ENCODE peak calls at places on chromosome 12, in four cellular contexts. L, H, Q and U are unnamed samples. For H4K20me1, the result is how much of the 10 kb centered on the place peaks cover.

GRCh38 chr12:47156167-47156736 is 76.5 kb upstream of the AMIGO2 start:
- DNase-seq in L (no peak), H (no peak), Q (no peak), U (peak)

GRCh38 chr12:71469235-71469873 is 29.8 kb downstream of the LGR5 start:
- DNase-seq in L (peak), H (no peak), Q (no peak), U (peak)

GRCh38 chr12:80979821-80980220 is 42.1 kb upstream of the LIN7A start:
- DNase-seq in L (no peak), H (no peak), Q (no peak), U (no peak)

GRCh38 chr12:53325539-53326061 is 4.2 kb upstream of the AAAS start:
- DNase-seq in L (no peak), H (no peak), Q (no peak), U (no peak)

GRCh38 chr12:120639771-120640721 is at the start of gene CABP1:
- DNase-seq in L (no peak), H (no peak), Q (no peak), U (no peak)

GRCh38 chr12:4190376-4191063 is 83.0 kb upstream of the CCND2 start:
- DNase-seq in L (no peak), H (no peak), Q (no peak), U (no peak)

GRCh38 chr12:121214855-121215745 is 5.2 kb downstream of the P2RX4 start:
- DNase-seq in L (peak), H (no peak), Q (no peak), U (peak)

GRCh38 chr12:30134229-30134628 is 350.5 kb upstream of the TMTC1 start:
- DNase-seq in L (peak), H (no peak), Q (no peak), U (no peak)

GRCh38 chr12:46832084-46832704 is 6.4 kb upstream of the SLC38A4 start:
- DNase-seq in L (no peak), H (no peak), Q (no peak), U (no peak)

GRCh38 chr12:71045781-71046180 is 112.0 kb downstream of the TSPAN8 start:
- DNase-seq in L (peak), H (no peak), Q (no peak), U (no peak)

GRCh38 chr12:69879007-69879960 is 54.3 kb downstream of the MYRFL start:
- DNase-seq in L (peak), H (no peak), Q (peak), U (peak)

GRCh38 chr12:131827961-131828534 is at the start of gene MMP17:
- DNase-seq in L (peak), H (no peak), Q (no peak), U (peak)

GRCh38 chr12:116194935-116195431 is 82.5 kb downstream of the MED13L start:
- DNase-seq in L (no peak), H (peak), Q (no peak), U (no peak)

GRCh38 chr12:40336573-40337199 is 111.9 kb downstream of the LRRK2 start:
- DNase-seq in L (peak), H (no peak), Q (no peak), U (no peak)

GRCh38 chr12:45326358-45326971 is 110.6 kb downstream of the ANO6 start:
- DNase-seq in L (no peak), H (no peak), Q (no peak), U (no peak)

GRCh38 chr12:68506619-68507018 is 104.1 kb upstream of the RAP1B start:
- DNase-seq in L (no peak), H (no peak), Q (no peak), U (no peak)

GRCh38 chr12:109926488-109927210 is 26.6 kb downstream of the TCHP start:
- DNase-seq in L (no peak), H (no peak), Q (no peak), U (no peak)

GRCh38 chr12:102462803-102463499 is 17.4 kb downstream of the IGF1 start:
- DNase-seq in L (no peak), H (no peak), Q (no peak), U (no peak)

GRCh38 chr12:20370841-20371240 is 2.5 kb downstream of the PDE3A start:
- DNase-seq in L (no peak), H (no peak), Q (no peak), U (no peak)

GRCh38 chr12:47033081-47033480 is 46.3 kb upstream of the PCED1B start:
- DNase-seq in L (no peak), H (no peak), Q (no peak), U (peak)

GRCh38 chr12:68559984-68560822 is 50.5 kb upstream of the RAP1B start:
- DNase-seq in L (no peak), H (no peak), Q (no peak), U (no peak)

GRCh38 chr12:3252416-3252815 is 175.2 kb downstream of the TSPAN9 start:
- DNase-seq in L (no peak), H (no peak), Q (no peak), U (no peak)

GRCh38 chr12:121893901-121894540 is 5.4 kb downstream of the PSMD9 start:
- DNase-seq in L (peak), H (no peak), Q (no peak), U (peak)

GRCh38 chr12:14993537-14994266 is 20.9 kb downstream of the PDE6H start:
- DNase-seq in L (peak), H (no peak), Q (no peak), U (no peak)

GRCh38 chr12:53223391-53224267 is 8.4 kb downstream of the RARG start:
- DNase-seq in L (no peak), H (no peak), Q (no peak), U (peak)

GRCh38 chr12:52526511-52526951 is 6.3 kb upstream of the KRT5 start:
- DNase-seq in L (no peak), H (no peak), Q (no peak), U (no peak)

GRCh38 chr12:99772274-99772673 is 124.7 kb downstream of the GARIN6 start:
- DNase-seq in L (no peak), H (no peak), Q (no peak), U (no peak)

GRCh38 chr12:71057330-71057729 is 100.5 kb downstream of the TSPAN8 start:
- DNase-seq in L (no peak), H (no peak), Q (no peak), U (no peak)

GRCh38 chr12:19373569-19373968 is 65.7 kb upstream of the AEBP2 start:
- DNase-seq in L (peak), H (no peak), Q (no peak), U (no peak)

GRCh38 chr12:116590561-116590960 is 31.4 kb downstream of the MAP1LC3B2 start:
- DNase-seq in L (peak), H (no peak), Q (no peak), U (peak)

GRCh38 chr12:9668141-9669018 is 1.1 kb upstream of the CLEC2D start:
- DNase-seq in L (no peak), H (no peak), Q (no peak), U (no peak)
- H3K4me3 ChIP-seq in L (no peak), H (no peak), Q (no peak), U (no peak)

DNA sequence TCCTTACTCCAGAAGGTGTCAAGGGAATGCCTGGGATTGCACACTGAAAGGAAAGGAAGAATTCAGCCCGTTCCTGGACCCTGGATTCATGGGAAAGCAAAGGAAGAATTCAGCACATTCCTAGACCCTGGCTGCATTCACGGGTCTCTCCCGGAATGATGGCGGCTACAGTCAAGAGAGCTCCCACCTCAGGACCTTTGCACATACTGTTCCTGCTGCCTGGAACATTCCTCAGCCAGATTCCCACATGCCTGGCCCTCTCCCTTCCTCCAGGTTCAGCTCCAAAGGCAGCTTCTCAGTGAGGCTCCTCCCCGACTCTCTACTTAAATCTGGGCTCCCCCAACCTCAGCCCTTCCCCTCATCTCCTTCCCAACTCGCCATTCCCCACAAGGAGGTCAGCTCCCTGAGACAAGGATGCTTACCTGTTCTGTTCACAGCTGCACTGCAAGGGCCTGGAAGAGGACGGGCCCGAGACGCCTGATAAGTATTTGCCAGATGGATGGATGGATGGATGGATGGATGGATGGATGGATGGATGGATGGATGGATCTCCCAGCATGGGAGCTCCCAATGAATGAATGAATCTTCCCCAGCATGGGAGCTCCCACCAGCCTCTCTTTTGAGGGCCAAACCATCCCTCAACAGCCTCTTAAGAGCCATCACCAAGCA is 77.4 kb downstream of the NCOR2 start:
- DNase-seq in L (no peak), H (no peak), Q (no peak), U (no peak)
- H4K20me1 ChIP-seq in L (under half), H (under half), Q (under half), U (under half)

DNA sequence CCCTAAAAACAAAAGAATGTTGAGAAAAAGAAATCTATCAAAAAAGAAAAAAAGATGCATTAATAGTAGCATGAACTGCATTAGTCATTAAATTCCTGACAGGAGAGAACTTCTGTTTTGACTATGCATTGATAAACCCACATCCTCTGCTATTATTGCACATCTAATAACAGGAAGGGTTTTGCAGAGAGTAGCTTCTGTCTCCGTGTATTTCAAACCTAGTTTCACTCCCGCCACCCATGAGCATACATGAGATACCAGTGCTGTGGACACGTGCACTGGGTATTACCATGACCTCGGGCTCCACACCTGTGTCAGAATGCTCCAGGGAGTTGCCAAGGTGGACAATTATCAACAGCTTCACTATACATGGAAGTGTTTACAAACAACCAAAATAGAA is 449.1 kb upstream of the SOX5 start:
- DNase-seq in L (no peak), H (no peak), Q (no peak), U (no peak)
- H3K9ac ChIP-seq in L (no peak), H (no peak), Q (no peak), U (no peak)

GRCh38 chr12:56763753-56764657 is 881 bp downstream of the HSD17B6 start:
- DNase-seq in L (peak), H (no peak), Q (no peak), U (no peak)
- H3K4me3 ChIP-seq in L (no peak), H (no peak), Q (no peak), U (no peak)

GRCh38 chr12:12195516-12195915 is 71.3 kb downstream of the LRP6 start:
- DNase-seq in L (no peak), H (no peak), Q (no peak), U (no peak)

GRCh38 chr12:12194206-12194605 is 72.6 kb downstream of the LRP6 start:
- DNase-seq in L (peak), H (no peak), Q (no peak), U (peak)

GRCh38 chr12:12185424-12185823 is 81.4 kb downstream of the LRP6 start:
- DNase-seq in L (no peak), H (no peak), Q (no peak), U (no peak)

GRCh38 chr12:12190087-12190809 is 76.6 kb downstream of the LRP6 start:
- DNase-seq in L (no peak), H (no peak), Q (no peak), U (peak)

GRCh38 chr12:12191008-12191407 is 75.8 kb downstream of the LRP6 start:
- DNase-seq in L (no peak), H (no peak), Q (no peak), U (no peak)
- H4K20me1 ChIP-seq in L (under half), H (under half), Q (under half), U (under half)

DNA sequence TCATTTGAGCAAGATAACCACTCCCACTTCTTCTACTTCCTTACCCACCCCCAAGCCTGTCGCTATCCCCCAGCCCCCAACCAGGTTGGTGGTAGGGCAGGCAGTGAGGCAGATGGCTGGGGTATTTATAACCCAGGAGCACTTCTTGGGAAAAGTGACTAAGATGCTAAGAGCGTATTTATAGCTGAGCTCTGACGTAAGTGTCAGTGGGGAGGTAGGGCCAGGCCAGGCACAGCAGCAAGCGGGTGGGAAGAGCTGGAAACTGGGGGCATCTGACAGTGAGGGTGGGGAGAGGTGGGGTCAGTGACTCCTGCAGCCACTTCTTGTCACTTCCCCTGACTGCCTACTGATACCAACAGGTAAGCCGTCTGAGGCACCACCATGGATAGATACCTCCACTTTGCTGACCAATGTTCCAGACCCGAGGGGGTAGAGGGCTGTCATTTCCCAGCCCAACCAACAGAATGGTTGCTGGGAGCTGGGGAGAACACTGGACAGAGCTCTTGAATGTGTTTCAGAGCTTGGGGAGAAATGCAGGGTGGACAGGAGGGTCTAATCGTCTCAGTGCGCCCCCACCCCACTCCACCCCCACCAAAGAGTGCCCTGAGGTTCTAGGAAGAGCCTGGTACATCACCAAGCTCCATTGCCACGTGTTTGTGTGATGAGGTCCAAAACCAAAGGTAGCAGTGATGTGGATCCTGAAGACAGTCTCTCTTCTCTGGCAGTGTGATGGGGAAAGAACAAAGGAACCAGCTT is 2.7 kb upstream of the INHBE start:
- DNase-seq in L (peak), H (no peak), Q (no peak), U (no peak)
- H3K9ac ChIP-seq in L (peak), H (no peak), Q (no peak), U (no peak)

GRCh38 chr12:41846718-41847117 is 298.0 kb downstream of the GXYLT1 start:
- DNase-seq in L (no peak), H (no peak), Q (no peak), U (no peak)
- H3K4me3 ChIP-seq in L (no peak), H (no peak), Q (no peak), U (no peak)

GRCh38 chr12:104729091-104729490 is 229.0 kb downstream of the SLC41A2 start:
- DNase-seq in L (no peak), H (no peak), Q (no peak), U (no peak)

GRCh38 chr12:104733717-104734175 is 224.3 kb downstream of the SLC41A2 start:
- DNase-seq in L (peak), H (no peak), Q (no peak), U (no peak)

GRCh38 chr12:104727866-104728449 is 230.1 kb downstream of the SLC41A2 start:
- DNase-seq in L (no peak), H (no peak), Q (no peak), U (no peak)

GRCh38 chr12:104730761-104731160 is 227.3 kb downstream of the SLC41A2 start:
- DNase-seq in L (no peak), H (no peak), Q (no peak), U (no peak)

GRCh38 chr12:104729610-104730446 is 228.3 kb downstream of the SLC41A2 start:
- DNase-seq in L (no peak), H (no peak), Q (no peak), U (no peak)
- H4K20me1 ChIP-seq in L (under half), H (under half), Q (under half), U (under half)

GRCh38 chr12:12736759-12737676 is 19.9 kb downstream of the CDKN1B start:
- DNase-seq in L (peak), H (peak), Q (no peak), U (peak)
- H3K9ac ChIP-seq in L (no peak), H (peak), Q (no peak), U (no peak)